ENCODE peak calls at places on chromosome 4, in ten cellular contexts. C is GM23248, R is GM23338, S is HCT116, W is MM.1S, K is OCI-LY7, L is hepatocyte, Y is Karpas-422, T is PC-3, F is SK-N-SH. Q is an unnamed sample.
A peak's percentile ranks its signal among the peaks of the same experiment; 100 is the strongest.

GRCh38 chr4:88382621-88383020 is 4.0 kb downstream of the HERC6 start:
- DNase-seq in C (no peak), R (no peak), S (no peak), W (peak; percentile 79), K (no peak), L (no peak), Y (no peak), T (no peak), F (no peak), Q (no peak)

GRCh38 chr4:157664726-157665125 is 444.2 kb downstream of the GRIA2 start:
- DNase-seq in C (peak; percentile 63), R (no peak), S (peak; percentile 6), W (no peak), K (no peak), L (no peak), Y (no peak), T (peak; percentile 70), F (no peak), Q (no peak)

GRCh38 chr4:99091174-99091573 is 2.6 kb upstream of the ADH5 start:
- DNase-seq in C (no peak), R (no peak), S (no peak), W (no peak), K (no peak), L (no peak), Y (no peak), T (no peak), F (no peak), Q (no peak)

GRCh38 chr4:31949045-31949444 is 1228.9 kb downstream of the PCDH7 start:
- DNase-seq in C (no peak), R (no peak), S (no peak), W (no peak), K (no peak), L (no peak), Y (no peak), T (peak; percentile 48), F (no peak), Q (no peak)

GRCh38 chr4:152545088-152545487 is 9.2 kb upstream of the FBXW7 start:
- DNase-seq in C (no peak), R (no peak), S (no peak), W (no peak), K (no peak), L (no peak), Y (no peak), T (peak; percentile 61), F (no peak), Q (no peak)

GRCh38 chr4:26021417-26022345 is 107.7 kb downstream of the SMIM20 start:
- DNase-seq in C (peak; percentile 63), R (no peak), S (no peak), W (no peak), K (no peak), L (no peak), Y (no peak), T (no peak), F (no peak), Q (peak; percentile 48)

GRCh38 chr4:78298618-78299017 is 241.5 kb downstream of the FRAS1 start:
- DNase-seq in C (peak; percentile 55), R (no peak), S (no peak), W (no peak), K (no peak), L (no peak), Y (no peak), T (peak; percentile 38), F (no peak), Q (no peak)

GRCh38 chr4:184100297-184100885 is 117.3 kb downstream of the ENPP6 start:
- DNase-seq in C (no peak), R (peak; percentile 67), S (peak; percentile 10), W (peak; percentile 26), K (peak; percentile 51), L (peak; percentile 51), Y (no peak), T (peak; percentile 35), F (peak; percentile 93), Q (no peak)

GRCh38 chr4:53917719-53918118 is 146.7 kb downstream of the CHIC2 start:
- DNase-seq in C (peak; percentile 62), R (no peak), S (no peak), W (no peak), K (no peak), L (no peak), Y (no peak), T (peak; percentile 79), F (no peak), Q (no peak)

GRCh38 chr4:20984011-20984836 is 284.0 kb downstream of the PACRGL start:
- DNase-seq in C (no peak), R (peak; percentile 52), S (no peak), W (no peak), K (no peak), L (peak; percentile 35), Y (no peak), T (no peak), F (peak; percentile 54), Q (no peak)

DNA sequence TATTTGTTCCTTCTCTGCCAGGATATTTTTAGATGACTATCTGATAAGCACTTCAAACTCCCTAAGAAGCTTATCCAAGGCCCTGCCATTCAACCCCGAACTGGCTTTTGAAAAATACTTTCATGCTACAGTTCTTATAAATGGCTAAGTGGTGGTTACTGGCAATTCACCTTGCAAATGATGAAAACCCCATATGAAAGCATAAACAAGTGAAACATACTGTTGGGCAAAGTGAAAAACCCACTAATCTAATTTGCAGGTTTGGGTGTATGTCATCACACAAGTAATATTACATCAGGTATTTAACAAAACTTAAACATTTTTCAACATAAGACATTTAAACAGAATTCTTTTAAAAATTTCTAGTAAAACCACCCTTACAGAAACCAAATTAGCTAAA is 31.1 kb downstream of the TAPT1 start:
- DNase-seq in C (no peak), R (no peak), S (no peak), W (no peak), K (no peak), L (no peak), Y (no peak), T (no peak), F (no peak), Q (no peak)
- H3K9me2 ChIP-seq in C (no peaks in the 10 kb centered on the region), R (no peaks in the 10 kb centered on the region), S (peaks cover 3% of the 10 kb centered on the region), W (no peaks in the 10 kb centered on the region), K (no peaks in the 10 kb centered on the region), L (no peaks in the 10 kb centered on the region), Y (no peaks in the 10 kb centered on the region), T (no peaks in the 10 kb centered on the region), F (no peaks in the 10 kb centered on the region), Q (no peaks in the 10 kb centered on the region)

GRCh38 chr4:1768367-1769034 is 24.6 kb upstream of the FGFR3 start:
- DNase-seq in C (no peak), R (no peak), S (no peak), W (no peak), K (no peak), L (peak; percentile 73), Y (no peak), T (no peak), F (no peak), Q (peak; percentile 55)

GRCh38 chr4:1769692-1770091 is 23.4 kb upstream of the FGFR3 start:
- DNase-seq in C (no peak), R (no peak), S (no peak), W (no peak), K (no peak), L (no peak), Y (no peak), T (no peak), F (no peak), Q (no peak)

GRCh38 chr4:1766336-1767057 is 26.6 kb upstream of the FGFR3 start:
- DNase-seq in C (no peak), R (peak; percentile 54), S (no peak), W (no peak), K (no peak), L (peak; percentile 69), Y (no peak), T (no peak), F (peak; percentile 73), Q (peak; percentile 71)

GRCh38 chr4:1767058-1767769 is 25.9 kb upstream of the FGFR3 start:
- DNase-seq in C (peak; percentile 29), R (peak; percentile 76), S (no peak), W (no peak), K (peak; percentile 55), L (peak; percentile 84), Y (peak; percentile 89), T (no peak), F (peak; percentile 86), Q (no peak)

GRCh38 chr4:1767770-1768366 is 25.2 kb upstream of the FGFR3 start:
- DNase-seq in C (peak; percentile 71), R (peak; percentile 91), S (no peak), W (peak; percentile 26), K (peak; percentile 47), L (peak; percentile 87), Y (peak; percentile 76), T (no peak), F (peak; percentile 95), Q (no peak)
- H3K27ac ChIP-seq in C (no peak overlapping the region), R (no peak overlapping the region), S (peak overlapping the region; percentile 59), W (no peak overlapping the region), K (no peak overlapping the region), L (peak overlapping the region; percentile 91), Y (no peak overlapping the region), T (no peak overlapping the region), F (no peak overlapping the region), Q (no peak overlapping the region)

GRCh38 chr4:30943356-30943755 is 223.2 kb downstream of the PCDH7 start:
- DNase-seq in C (no peak), R (no peak), S (no peak), W (no peak), K (no peak), L (no peak), Y (no peak), T (no peak), F (no peak), Q (no peak)

GRCh38 chr4:30945586-30945985 is 225.4 kb downstream of the PCDH7 start:
- DNase-seq in C (no peak), R (peak; percentile 23), S (peak; percentile 61), W (no peak), K (no peak), L (no peak), Y (no peak), T (no peak), F (no peak), Q (peak; percentile 35)

GRCh38 chr4:30938956-30939528 is 218.9 kb downstream of the PCDH7 start:
- DNase-seq in C (no peak), R (no peak), S (no peak), W (no peak), K (no peak), L (no peak), Y (no peak), T (no peak), F (no peak), Q (no peak)

GRCh38 chr4:30941641-30942040 is 221.5 kb downstream of the PCDH7 start:
- DNase-seq in C (no peak), R (no peak), S (no peak), W (no peak), K (no peak), L (no peak), Y (no peak), T (no peak), F (no peak), Q (no peak)

DNA sequence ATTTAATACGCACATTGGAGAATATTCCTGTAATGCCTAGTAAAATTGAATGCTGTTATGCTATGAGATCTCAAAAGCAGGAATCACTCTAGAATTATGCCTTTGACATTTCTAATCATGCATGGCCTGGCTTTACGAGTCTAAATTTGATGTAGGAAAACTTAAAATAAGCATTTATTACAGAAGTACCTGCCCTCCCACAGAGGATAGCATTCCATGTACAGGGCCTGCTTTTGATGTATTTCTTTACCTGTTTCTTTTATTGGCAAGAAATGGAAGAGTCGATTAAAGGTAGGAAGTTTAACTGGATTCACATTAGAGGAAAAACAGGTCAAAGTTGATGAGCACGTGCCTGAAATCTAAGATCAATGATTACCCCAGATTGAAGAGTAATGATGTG is 219.5 kb downstream of the PCDH7 start:
- DNase-seq in C (no peak), R (no peak), S (no peak), W (no peak), K (no peak), L (no peak), Y (no peak), T (no peak), F (no peak), Q (no peak)
- H3K9me2 ChIP-seq in C (no peaks in the 10 kb centered on the region), R (no peaks in the 10 kb centered on the region), S (no peaks in the 10 kb centered on the region), W (no peaks in the 10 kb centered on the region), K (no peaks in the 10 kb centered on the region), L (no peaks in the 10 kb centered on the region), Y (no peaks in the 10 kb centered on the region), T (no peaks in the 10 kb centered on the region), F (no peaks in the 10 kb centered on the region), Q (no peaks in the 10 kb centered on the region)

GRCh38 chr4:89410687-89411086 is 103.1 kb upstream of the GPRIN3 start:
- DNase-seq in C (peak; percentile 77), R (peak; percentile 8), S (no peak), W (no peak), K (no peak), L (no peak), Y (no peak), T (no peak), F (no peak), Q (no peak)
- H3K27ac ChIP-seq in C (peak overlapping the region; percentile 10), R (no peak overlapping the region), S (no peak overlapping the region), W (no peak overlapping the region), K (no peak overlapping the region), L (no peak overlapping the region), Y (no peak overlapping the region), T (no peak overlapping the region), F (no peak overlapping the region), Q (no peak overlapping the region)